ENCODE peak calls at places on chromosomes 3 and 15, in ten cellular contexts. One of them, this sample, is unnamed.

GRCh38 chr3:105842943-105843342 is 25.9 kb downstream of the CBLB start:
- DNase-seq in pancreas: no peak
- DNase-seq in heart left ventricle: no peak
- DNase-seq in progenitor cell of endocrine pancreas: no peak
- DNase-seq in activated CD8-positive, alpha-beta T cell treated with anti-CD3 and anti-CD28 coated beads for 36 hours: no peak
- DNase-seq in foreskin fibroblast: peak
- DNase-seq in endodermal cell: no peak
- DNase-seq in WTC11: no peak
- DNase-seq in CD8-positive, alpha-beta T cell: no peak
- DNase-seq in colonic mucosa: no peak
- DNase-seq in this sample: no peak

GRCh38 chr3:8658326-8659212 is 14.0 kb upstream of the SSUH2 start:
- DNase-seq in CD8-positive, alpha-beta T cell: no peak
- DNase-seq in endodermal cell: peak
- DNase-seq in heart left ventricle: peak
- DNase-seq in WTC11: no peak
- DNase-seq in activated CD8-positive, alpha-beta T cell treated with anti-CD3 and anti-CD28 coated beads for 36 hours: no peak
- DNase-seq in foreskin fibroblast: peak
- DNase-seq in colonic mucosa: peak
- DNase-seq in progenitor cell of endocrine pancreas: peak
- DNase-seq in pancreas: peak
- DNase-seq in this sample: peak

GRCh38 chr3:11711826-11712225 is 68.1 kb upstream of the VGLL4 start:
- DNase-seq in CD8-positive, alpha-beta T cell: no peak
- DNase-seq in heart left ventricle: no peak
- DNase-seq in activated CD8-positive, alpha-beta T cell treated with anti-CD3 and anti-CD28 coated beads for 36 hours: no peak
- DNase-seq in progenitor cell of endocrine pancreas: no peak
- DNase-seq in colonic mucosa: no peak
- DNase-seq in WTC11: no peak
- DNase-seq in pancreas: no peak
- DNase-seq in foreskin fibroblast: peak
- DNase-seq in endodermal cell: no peak
- DNase-seq in this sample: no peak

GRCh38 chr3:30598663-30599545 is 7.5 kb upstream of the TGFBR2 start:
- DNase-seq in activated CD8-positive, alpha-beta T cell treated with anti-CD3 and anti-CD28 coated beads for 36 hours: peak
- DNase-seq in colonic mucosa: no peak
- DNase-seq in progenitor cell of endocrine pancreas: no peak
- DNase-seq in foreskin fibroblast: no peak
- DNase-seq in WTC11: no peak
- DNase-seq in endodermal cell: no peak
- DNase-seq in CD8-positive, alpha-beta T cell: no peak
- DNase-seq in pancreas: no peak
- DNase-seq in heart left ventricle: no peak
- DNase-seq in this sample: no peak

GRCh38 chr15:46652256-46652655 is 1017.4 kb downstream of the SQOR start:
- DNase-seq in endodermal cell: no peak
- DNase-seq in heart left ventricle: no peak
- DNase-seq in CD8-positive, alpha-beta T cell: no peak
- DNase-seq in activated CD8-positive, alpha-beta T cell treated with anti-CD3 and anti-CD28 coated beads for 36 hours: no peak
- DNase-seq in WTC11: no peak
- DNase-seq in foreskin fibroblast: no peak
- DNase-seq in colonic mucosa: no peak
- DNase-seq in progenitor cell of endocrine pancreas: no peak
- DNase-seq in pancreas: no peak
- DNase-seq in this sample: no peak

GRCh38 chr3:107791450-107791849 is 268.7 kb downstream of the BBX start:
- DNase-seq in colonic mucosa: no peak
- DNase-seq in activated CD8-positive, alpha-beta T cell treated with anti-CD3 and anti-CD28 coated beads for 36 hours: no peak
- DNase-seq in CD8-positive, alpha-beta T cell: no peak
- DNase-seq in WTC11: no peak
- DNase-seq in progenitor cell of endocrine pancreas: no peak
- DNase-seq in endodermal cell: no peak
- DNase-seq in heart left ventricle: no peak
- DNase-seq in foreskin fibroblast: no peak
- DNase-seq in pancreas: no peak
- DNase-seq in this sample: no peak

GRCh38 chr15:75809986-75810750 is 33.1 kb upstream of the UBE2Q2 start:
- DNase-seq in foreskin fibroblast: peak
- DNase-seq in activated CD8-positive, alpha-beta T cell treated with anti-CD3 and anti-CD28 coated beads for 36 hours: peak
- DNase-seq in endodermal cell: peak
- DNase-seq in progenitor cell of endocrine pancreas: no peak
- DNase-seq in colonic mucosa: peak
- DNase-seq in WTC11: peak
- DNase-seq in heart left ventricle: no peak
- DNase-seq in CD8-positive, alpha-beta T cell: no peak
- DNase-seq in pancreas: peak
- DNase-seq in this sample: no peak

GRCh38 chr3:60633644-60634043 is 617.6 kb downstream of the FHIT start:
- DNase-seq in progenitor cell of endocrine pancreas: no peak
- DNase-seq in endodermal cell: no peak
- DNase-seq in colonic mucosa: no peak
- DNase-seq in foreskin fibroblast: no peak
- DNase-seq in CD8-positive, alpha-beta T cell: no peak
- DNase-seq in activated CD8-positive, alpha-beta T cell treated with anti-CD3 and anti-CD28 coated beads for 36 hours: no peak
- DNase-seq in WTC11: no peak
- DNase-seq in heart left ventricle: no peak
- DNase-seq in pancreas: no peak
- DNase-seq in this sample: no peak

GRCh38 chr3:190000861-190001196 is 119.9 kb downstream of the P3H2 start:
- DNase-seq in WTC11: no peak
- DNase-seq in foreskin fibroblast: peak
- DNase-seq in CD8-positive, alpha-beta T cell: no peak
- DNase-seq in heart left ventricle: no peak
- DNase-seq in colonic mucosa: no peak
- DNase-seq in endodermal cell: no peak
- DNase-seq in activated CD8-positive, alpha-beta T cell treated with anti-CD3 and anti-CD28 coated beads for 36 hours: no peak
- DNase-seq in progenitor cell of endocrine pancreas: no peak
- DNase-seq in pancreas: no peak
- DNase-seq in this sample: no peak

GRCh38 chr3:190003730-190004129 is 117.0 kb downstream of the P3H2 start:
- DNase-seq in WTC11: no peak
- DNase-seq in endodermal cell: no peak
- DNase-seq in pancreas: peak
- DNase-seq in colonic mucosa: no peak
- DNase-seq in progenitor cell of endocrine pancreas: no peak
- DNase-seq in heart left ventricle: no peak
- DNase-seq in foreskin fibroblast: peak
- DNase-seq in CD8-positive, alpha-beta T cell: no peak
- DNase-seq in activated CD8-positive, alpha-beta T cell treated with anti-CD3 and anti-CD28 coated beads for 36 hours: no peak
- DNase-seq in this sample: no peak

GRCh38 chr3:190001426-190001825 is 119.3 kb downstream of the P3H2 start:
- DNase-seq in heart left ventricle: no peak
- DNase-seq in CD8-positive, alpha-beta T cell: no peak
- DNase-seq in colonic mucosa: no peak
- DNase-seq in WTC11: no peak
- DNase-seq in pancreas: no peak
- DNase-seq in activated CD8-positive, alpha-beta T cell treated with anti-CD3 and anti-CD28 coated beads for 36 hours: no peak
- DNase-seq in foreskin fibroblast: peak
- DNase-seq in progenitor cell of endocrine pancreas: no peak
- DNase-seq in endodermal cell: no peak
- DNase-seq in this sample: no peak

GRCh38 chr3:189999718-190000117 is 121.0 kb downstream of the P3H2 start:
- DNase-seq in pancreas: no peak
- DNase-seq in CD8-positive, alpha-beta T cell: no peak
- DNase-seq in colonic mucosa: no peak
- DNase-seq in progenitor cell of endocrine pancreas: no peak
- DNase-seq in activated CD8-positive, alpha-beta T cell treated with anti-CD3 and anti-CD28 coated beads for 36 hours: no peak
- DNase-seq in WTC11: no peak
- DNase-seq in foreskin fibroblast: peak
- DNase-seq in endodermal cell: no peak
- DNase-seq in heart left ventricle: no peak
- DNase-seq in this sample: no peak

DNA sequence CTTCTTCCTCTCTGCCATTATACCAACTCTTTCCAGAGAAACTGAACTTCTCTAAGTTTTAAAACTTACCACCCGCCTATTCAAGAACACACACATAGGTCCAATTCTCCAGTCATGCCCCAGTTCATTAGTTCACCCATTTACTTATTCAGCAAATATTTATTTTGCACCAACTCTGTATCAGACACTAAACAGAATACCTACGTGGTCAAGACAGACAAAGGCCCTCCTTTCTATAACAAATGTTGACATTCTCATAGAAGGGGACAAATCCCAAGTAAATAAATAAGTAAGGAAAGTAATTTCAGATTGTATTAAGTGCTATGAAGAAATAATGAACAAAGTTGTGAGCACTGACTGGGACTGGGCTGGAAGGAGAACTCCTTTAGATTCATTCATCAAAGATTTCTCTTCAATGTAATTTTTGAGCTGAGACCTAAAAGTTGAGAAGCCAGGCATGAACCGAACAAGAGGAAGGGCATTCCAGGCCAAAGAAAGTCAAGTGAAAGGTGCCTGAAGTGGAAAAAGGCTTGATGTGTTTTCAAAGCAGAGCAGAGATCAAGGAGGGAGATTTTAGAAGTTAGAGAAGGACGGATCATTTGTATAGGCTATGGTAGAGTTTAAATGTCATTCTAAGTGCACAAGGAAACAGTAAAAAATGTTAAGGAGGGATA is 120.4 kb downstream of the P3H2 start:
- DNase-seq in heart left ventricle: no peak
- DNase-seq in colonic mucosa: no peak
- DNase-seq in foreskin fibroblast: no peak
- DNase-seq in endodermal cell: no peak
- DNase-seq in WTC11: no peak
- DNase-seq in progenitor cell of endocrine pancreas: no peak
- DNase-seq in pancreas: no peak
- DNase-seq in activated CD8-positive, alpha-beta T cell treated with anti-CD3 and anti-CD28 coated beads for 36 hours: no peak
- DNase-seq in CD8-positive, alpha-beta T cell: no peak
- DNase-seq in this sample: no peak
- TF ChIP-seq CTCF in heart left ventricle: no peak
- TF ChIP-seq CTCF in colonic mucosa: no peak
- TF ChIP-seq CTCF in foreskin fibroblast: no peak
- TF ChIP-seq CTCF in endodermal cell: no peak
- TF ChIP-seq CTCF in WTC11: no peak
- TF ChIP-seq CTCF in progenitor cell of endocrine pancreas: no peak
- TF ChIP-seq CTCF in pancreas: no peak
- TF ChIP-seq CTCF in activated CD8-positive, alpha-beta T cell treated with anti-CD3 and anti-CD28 coated beads for 36 hours: no peak
- TF ChIP-seq CTCF in CD8-positive, alpha-beta T cell: no peak
- TF ChIP-seq CTCF in this sample: no peak

GRCh38 chr15:78855746-78856145 is 16.9 kb upstream of the MORF4L1 start:
- DNase-seq in pancreas: no peak
- DNase-seq in activated CD8-positive, alpha-beta T cell treated with anti-CD3 and anti-CD28 coated beads for 36 hours: no peak
- DNase-seq in CD8-positive, alpha-beta T cell: no peak
- DNase-seq in colonic mucosa: no peak
- DNase-seq in endodermal cell: no peak
- DNase-seq in heart left ventricle: no peak
- DNase-seq in WTC11: no peak
- DNase-seq in progenitor cell of endocrine pancreas: no peak
- DNase-seq in foreskin fibroblast: no peak
- DNase-seq in this sample: no peak

GRCh38 chr15:78854973-78855372 is 17.7 kb upstream of the MORF4L1 start:
- DNase-seq in endodermal cell: no peak
- DNase-seq in heart left ventricle: no peak
- DNase-seq in foreskin fibroblast: no peak
- DNase-seq in colonic mucosa: no peak
- DNase-seq in CD8-positive, alpha-beta T cell: no peak
- DNase-seq in activated CD8-positive, alpha-beta T cell treated with anti-CD3 and anti-CD28 coated beads for 36 hours: no peak
- DNase-seq in WTC11: no peak
- DNase-seq in progenitor cell of endocrine pancreas: no peak
- DNase-seq in pancreas: no peak
- DNase-seq in this sample: no peak

DNA sequence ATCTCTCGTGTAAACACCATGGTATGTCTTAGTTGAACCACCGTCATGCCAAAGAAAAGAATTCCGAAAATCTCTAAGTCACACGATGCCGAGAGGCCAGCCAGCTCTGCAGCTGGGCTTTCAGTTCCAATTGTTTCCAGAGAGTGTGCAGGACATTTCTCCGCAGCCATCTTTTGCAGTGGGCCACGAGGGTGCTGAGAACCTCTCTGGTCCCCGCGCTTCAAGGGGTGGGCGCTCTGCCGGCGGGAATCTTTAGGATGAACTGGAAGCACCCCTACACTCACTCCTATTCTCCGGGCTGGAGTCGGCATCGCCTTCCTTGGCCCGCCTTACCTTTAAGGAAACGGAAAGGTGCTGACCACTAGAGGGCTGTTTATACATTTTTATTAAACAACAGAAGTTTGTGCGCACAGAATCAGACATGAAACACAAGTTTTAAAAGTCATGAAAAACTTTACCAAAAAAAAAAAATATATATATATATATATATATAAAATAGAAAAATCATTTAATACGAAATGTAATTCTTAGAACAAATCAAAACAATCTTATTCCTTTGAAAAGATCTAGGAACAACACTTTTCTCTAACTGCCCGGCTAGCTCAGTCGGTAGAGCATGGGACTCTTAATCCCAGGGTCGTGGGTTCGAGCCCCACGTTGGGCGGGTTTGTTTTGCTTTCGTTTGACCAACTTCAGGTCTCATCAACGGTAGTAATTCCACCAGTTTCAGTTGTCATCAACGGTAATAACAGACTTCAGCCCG is 12.5 kb upstream of the MORF4L1 start:
- DNase-seq in WTC11: peak
- DNase-seq in progenitor cell of endocrine pancreas: peak
- DNase-seq in colonic mucosa: peak
- DNase-seq in activated CD8-positive, alpha-beta T cell treated with anti-CD3 and anti-CD28 coated beads for 36 hours: peak
- DNase-seq in pancreas: peak
- DNase-seq in foreskin fibroblast: peak
- DNase-seq in endodermal cell: peak
- DNase-seq in CD8-positive, alpha-beta T cell: peak
- DNase-seq in heart left ventricle: peak
- DNase-seq in this sample: peak
- TF ChIP-seq CTCF in WTC11: peak
- TF ChIP-seq CTCF in progenitor cell of endocrine pancreas: peak
- TF ChIP-seq CTCF in colonic mucosa: peak
- TF ChIP-seq CTCF in activated CD8-positive, alpha-beta T cell treated with anti-CD3 and anti-CD28 coated beads for 36 hours: peak
- TF ChIP-seq CTCF in pancreas: peak
- TF ChIP-seq CTCF in foreskin fibroblast: peak
- TF ChIP-seq CTCF in endodermal cell: peak
- TF ChIP-seq CTCF in CD8-positive, alpha-beta T cell: peak
- TF ChIP-seq CTCF in heart left ventricle: peak
- TF ChIP-seq CTCF in this sample: no peak

DNA sequence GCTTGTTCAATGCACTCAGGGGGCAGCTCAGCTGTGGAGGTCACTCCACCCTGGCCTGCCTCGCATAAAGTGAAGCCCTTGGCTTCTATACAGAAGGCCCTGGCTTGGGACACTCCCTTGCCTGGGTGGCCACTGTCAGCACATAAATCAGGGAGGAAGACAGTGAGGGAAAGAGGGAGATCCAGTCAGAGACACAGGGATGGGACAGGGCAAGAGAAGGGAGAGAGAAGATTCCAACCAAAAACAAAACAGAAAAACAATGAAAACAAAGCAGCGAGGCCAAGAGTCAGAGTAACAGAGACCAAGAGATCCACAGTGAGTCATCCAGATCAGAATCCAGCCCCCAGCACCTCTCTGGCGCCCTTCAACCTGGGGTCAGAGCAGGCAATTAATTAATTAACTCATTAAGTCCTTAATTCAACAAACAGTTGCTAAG is 11.7 kb downstream of the INSYN1 start:
- DNase-seq in colonic mucosa: no peak
- DNase-seq in heart left ventricle: no peak
- DNase-seq in pancreas: no peak
- DNase-seq in progenitor cell of endocrine pancreas: no peak
- DNase-seq in CD8-positive, alpha-beta T cell: no peak
- DNase-seq in activated CD8-positive, alpha-beta T cell treated with anti-CD3 and anti-CD28 coated beads for 36 hours: no peak
- DNase-seq in WTC11: no peak
- DNase-seq in endodermal cell: no peak
- DNase-seq in foreskin fibroblast: no peak
- DNase-seq in this sample: no peak
- TF ChIP-seq CTCF in colonic mucosa: no peak
- TF ChIP-seq CTCF in heart left ventricle: no peak
- TF ChIP-seq CTCF in pancreas: no peak
- TF ChIP-seq CTCF in progenitor cell of endocrine pancreas: no peak
- TF ChIP-seq CTCF in CD8-positive, alpha-beta T cell: no peak
- TF ChIP-seq CTCF in activated CD8-positive, alpha-beta T cell treated with anti-CD3 and anti-CD28 coated beads for 36 hours: no peak
- TF ChIP-seq CTCF in WTC11: no peak
- TF ChIP-seq CTCF in endodermal cell: no peak
- TF ChIP-seq CTCF in foreskin fibroblast: no peak
- TF ChIP-seq CTCF in this sample: no peak

DNA sequence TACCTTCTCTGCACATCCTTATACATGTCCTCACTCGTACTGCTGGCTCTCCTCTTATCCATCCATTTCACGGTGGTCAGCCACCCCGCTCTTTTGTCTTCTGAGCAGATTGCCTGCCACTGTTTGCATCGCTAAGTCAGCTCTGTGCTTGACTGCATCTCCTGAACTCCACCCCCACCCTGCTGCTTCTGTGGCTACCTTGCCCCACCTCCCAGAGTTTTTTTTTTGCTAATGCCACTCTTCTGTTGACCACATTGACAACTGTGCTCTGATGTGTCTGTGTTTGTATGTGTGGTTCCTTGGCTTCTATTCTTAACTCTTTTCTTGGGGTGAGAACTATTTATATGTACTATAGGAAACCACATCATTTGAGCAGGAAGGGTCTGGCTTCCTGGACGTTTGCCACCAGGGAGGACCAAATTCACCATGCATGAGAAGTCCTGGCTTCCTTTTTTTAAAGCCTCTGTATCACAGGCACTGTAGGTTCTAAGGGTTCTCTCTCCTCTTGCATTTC is 12.8 kb upstream of the MTMR10 start:
- DNase-seq in colonic mucosa: no peak
- DNase-seq in CD8-positive, alpha-beta T cell: no peak
- DNase-seq in heart left ventricle: peak
- DNase-seq in progenitor cell of endocrine pancreas: no peak
- DNase-seq in endodermal cell: peak
- DNase-seq in pancreas: no peak
- DNase-seq in activated CD8-positive, alpha-beta T cell treated with anti-CD3 and anti-CD28 coated beads for 36 hours: peak
- DNase-seq in foreskin fibroblast: no peak
- DNase-seq in WTC11: peak
- DNase-seq in this sample: peak
- TF ChIP-seq CTCF in colonic mucosa: no peak
- TF ChIP-seq CTCF in CD8-positive, alpha-beta T cell: no peak
- TF ChIP-seq CTCF in heart left ventricle: no peak
- TF ChIP-seq CTCF in progenitor cell of endocrine pancreas: no peak
- TF ChIP-seq CTCF in endodermal cell: no peak
- TF ChIP-seq CTCF in pancreas: no peak
- TF ChIP-seq CTCF in activated CD8-positive, alpha-beta T cell treated with anti-CD3 and anti-CD28 coated beads for 36 hours: no peak
- TF ChIP-seq CTCF in foreskin fibroblast: no peak
- TF ChIP-seq CTCF in WTC11: no peak
- TF ChIP-seq CTCF in this sample: no peak

This sample was measured in activated B cell treated with CpG ODN at 0.5 μM for 24 hours.